ENCODE peak calls at places on chromosomes 5 and 9, in seven cellular contexts. C is stomach, G is fibroblast of lung, B is left lung, I is endothelial cell of umbilical vein, F is BJ, A is cardiac muscle cell. Y is an unnamed sample. For H3K27me3, the result is how much of the 10 kb centered on the place peaks cover.

GRCh38 chr9:124485936-124486335 is 21.3 kb downstream of the NR5A1 start:
- DNase-seq in B (no peak), C (no peak), I (no peak), G (no peak), A (no peak), F (no peak), Y (no peak)

GRCh38 chr9:77221431-77221830 is 44.1 kb downstream of the VPS13A start:
- DNase-seq in C (no peak), I (no peak), F (no peak), B (no peak), A (no peak), G (peak), Y (no peak)

GRCh38 chr5:174455301-174455700 is 269.1 kb upstream of the MSX2 start:
- DNase-seq in B (no peak), A (peak), F (no peak), C (no peak), G (no peak), I (no peak), Y (no peak)

GRCh38 chr9:78041971-78042370 is 10.4 kb upstream of the GNAQ start:
- DNase-seq in F (no peak), I (no peak), C (no peak), A (no peak), G (no peak), B (no peak), Y (no peak)

GRCh38 chr5:40334242-40334635 is 345.5 kb upstream of the PTGER4 start:
- DNase-seq in C (no peak), F (no peak), I (no peak), B (no peak), G (no peak), A (no peak), Y (no peak)

GRCh38 chr9:14978022-14979000 is 68.1 kb upstream of the FREM1 start:
- DNase-seq in F (no peak), C (no peak), A (no peak), I (no peak), G (no peak), B (no peak), Y (no peak)

GRCh38 chr5:167916706-167917105 is 374.7 kb upstream of the WWC1 start:
- DNase-seq in F (no peak), B (peak), G (peak), I (no peak), C (no peak), A (no peak), Y (peak)

GRCh38 chr5:144697847-144698262 is 527.2 kb downstream of the KCTD16 start:
- DNase-seq in C (no peak), I (peak), G (peak), B (no peak), F (peak), A (no peak), Y (no peak)

GRCh38 chr5:62488531-62488930 is 76.0 kb downstream of the IPO11 start:
- DNase-seq in B (no peak), I (no peak), G (no peak), F (no peak), C (no peak), A (no peak), Y (no peak)

GRCh38 chr5:93674138-93674537 is 67.3 kb downstream of the POU5F2 start:
- DNase-seq in F (no peak), I (peak), C (no peak), B (no peak), A (peak), G (no peak), Y (no peak)

GRCh38 chr5:174990909-174991308 is 266.5 kb downstream of the MSX2 start:
- DNase-seq in A (no peak), C (peak), F (no peak), B (no peak), I (no peak), G (no peak), Y (peak)

GRCh38 chr5:39476466-39477215 is 51.9 kb upstream of the DAB2 start:
- DNase-seq in F (peak), B (no peak), A (no peak), C (no peak), G (peak), I (peak), Y (no peak)

GRCh38 chr9:6766606-6767005 is 8.8 kb downstream of the KDM4C start:
- DNase-seq in C (no peak), A (no peak), I (no peak), F (no peak), G (no peak), B (no peak), Y (no peak)

GRCh38 chr9:137083418-137084004 is 3.3 kb upstream of the MAN1B1 start:
- DNase-seq in G (peak), A (no peak), I (peak), F (peak), C (peak), B (peak), Y (no peak)

GRCh38 chr5:96434201-96434645 is 1.2 kb upstream of the PCSK1 start:
- DNase-seq in C (peak), F (no peak), B (peak), I (peak), G (peak), A (peak), Y (peak)
- H3K27me3 ChIP-seq in C (under half), F (under half), B (half or more), I (under half), G (under half), A (half or more), Y (half or more)

DNA sequence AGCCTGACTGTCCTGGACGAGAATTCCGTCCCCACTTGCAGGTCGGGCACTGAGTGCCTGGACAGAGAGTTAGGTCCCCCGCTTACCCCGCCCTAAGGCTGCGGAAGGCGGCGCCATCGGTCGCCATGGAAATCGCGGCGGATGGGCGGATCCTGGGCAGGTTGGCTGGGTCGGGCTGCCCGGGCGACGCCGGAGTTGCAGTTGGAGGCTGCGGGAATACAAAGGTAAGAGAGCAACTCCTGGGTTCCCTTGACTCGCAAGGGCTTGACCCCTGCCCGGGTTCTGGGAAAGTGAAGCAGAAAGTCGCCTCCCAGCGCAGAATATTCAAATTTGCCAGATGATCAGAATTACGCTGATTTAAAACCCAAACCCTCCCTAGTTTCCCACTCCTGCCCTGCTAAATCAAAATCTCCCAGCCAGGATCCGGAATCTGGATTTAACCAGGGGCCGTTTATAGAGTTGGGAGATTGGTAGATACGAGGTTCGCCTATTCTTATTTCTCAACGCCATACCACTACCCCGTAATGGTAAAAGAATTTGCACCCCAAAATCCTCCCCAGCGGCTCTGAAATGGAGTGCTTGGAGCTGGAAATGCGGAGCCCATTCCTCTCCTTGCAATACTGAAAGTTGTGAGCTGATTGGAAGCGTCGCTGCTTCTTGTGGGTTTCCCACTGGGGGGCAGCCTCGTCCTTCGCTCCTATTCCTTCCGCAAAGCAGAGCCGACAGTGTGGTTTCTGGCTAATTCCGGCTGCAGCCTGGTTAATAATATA is 156.4 kb upstream of the RASEF start:
- DNase-seq in C (peak), G (peak), I (peak), B (peak), F (no peak), A (peak), Y (peak)
- TF ChIP-seq CTCF in C (no peak), G (peak), I (peak), B (peak), F (no peak), A (peak), Y (peak)

GRCh38 chr5:1121891-1122290 is 10.0 kb upstream of the SLC12A7 start:
- DNase-seq in F (no peak), I (no peak), C (no peak), G (no peak), A (no peak), B (no peak), Y (no peak)

GRCh38 chr5:1120236-1120999 is 8.6 kb upstream of the SLC12A7 start:
- DNase-seq in I (no peak), B (no peak), A (no peak), C (no peak), G (no peak), F (no peak), Y (no peak)

GRCh38 chr5:1122511-1123284 is 10.8 kb upstream of the SLC12A7 start:
- DNase-seq in C (peak), F (no peak), A (peak), G (no peak), I (no peak), B (no peak), Y (peak)

GRCh38 chr5:1119312-1119831 is 7.5 kb upstream of the SLC12A7 start:
- DNase-seq in G (no peak), B (no peak), C (peak), I (no peak), F (no peak), A (no peak), Y (no peak)

DNA sequence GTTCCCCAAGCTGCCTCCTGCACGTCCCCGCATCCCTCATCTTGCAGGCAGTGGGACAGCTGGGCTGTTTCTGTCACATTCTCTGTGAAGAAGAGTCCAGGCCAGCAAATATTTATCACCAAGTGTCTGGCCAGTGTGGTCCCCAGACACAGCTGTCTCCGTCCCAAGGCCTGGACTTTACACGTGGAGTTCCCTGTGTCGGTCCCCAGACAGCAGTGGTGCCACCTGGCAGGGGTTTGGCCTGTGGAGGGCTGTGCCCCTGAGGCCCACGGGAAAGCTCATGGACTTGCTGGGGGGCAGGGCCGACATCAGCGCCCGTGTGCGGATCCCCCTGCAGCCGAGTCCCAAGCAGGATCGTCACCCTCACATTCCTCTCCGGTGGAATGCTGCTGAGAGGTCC is 9.2 kb upstream of the SLC12A7 start:
- DNase-seq in C (no peak), G (no peak), I (no peak), B (no peak), F (no peak), A (no peak), Y (no peak)
- H3K27me3 ChIP-seq in C (under half), G (under half), I (under half), B (under half), F (under half), A (under half), Y (under half)

GRCh38 chr5:129094087-129094923 is at the start of gene ISOC1:
- DNase-seq in I (peak), B (peak), A (peak), G (peak), F (peak), C (peak), Y (peak)
- TF ChIP-seq CTCF in I (no peak), B (no peak), A (no peak), G (no peak), F (no peak), C (no peak), Y (no peak)

DNA sequence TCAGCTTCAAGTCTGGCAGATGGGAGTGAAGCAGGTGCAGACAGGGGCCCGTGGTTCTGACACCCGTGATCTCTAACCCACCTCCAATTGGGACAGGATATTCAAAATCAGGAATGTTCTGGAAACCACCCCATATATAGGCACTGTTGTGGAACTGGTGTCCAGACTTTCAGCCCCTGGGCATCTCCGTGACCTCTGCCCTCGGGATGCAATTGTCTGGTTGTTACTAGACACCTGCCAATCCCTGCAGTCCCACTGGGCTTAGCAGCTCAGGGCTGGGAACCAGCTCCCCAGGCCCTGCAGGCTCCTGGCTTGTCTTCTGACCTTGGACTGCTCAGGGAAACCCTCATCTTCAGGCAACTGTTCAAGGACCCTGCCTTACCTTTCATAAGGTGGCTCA is 38.8 kb downstream of the NTNG2 start:
- DNase-seq in G (no peak), I (no peak), C (no peak), F (no peak), B (no peak), A (no peak), Y (no peak)
- H3K27me3 ChIP-seq in G (under half), I (under half), C (under half), F (under half), B (under half), A (under half), Y (half or more)